ENCODE peak calls at places on chromosomes 12 and 14, in six cellular contexts. F is hepatocyte; P is lower lobe of right lung; D is WERI-Rb-1; A is neural progenitor cell; O is effector memory CD4-positive, alpha-beta T cell. M is an unnamed sample.

GRCh38 chr14:68951051-68951797 is 27.9 kb downstream of the ACTN1 start:
- DNase-seq in O (no peak), P (peak; percentile 82), D (no peak), F (peak; percentile 67), A (no peak), M (no peak)

GRCh38 chr12:123895477-123895876 is 77.2 kb downstream of the CCDC92 start:
- DNase-seq in P (no peak), D (no peak), O (no peak), F (no peak), A (no peak), M (no peak)

GRCh38 chr14:75279153-75279738 is 618 bp downstream of the FOS start:
- DNase-seq in A (peak; percentile 61), P (peak; percentile 79), O (peak; percentile 33), D (peak; percentile 31), F (peak; percentile 57), M (peak; percentile 24)

GRCh38 chr14:50045039-50045711 is 71.2 kb downstream of the VCPKMT start:
- DNase-seq in D (no peak), O (peak; percentile 46), A (no peak), F (peak; percentile 73), P (peak; percentile 85), M (no peak)

GRCh38 chr12:76763746-76764675 is at the start of gene ZDHHC17:
- DNase-seq in F (peak; percentile 97), D (peak; percentile 96), O (peak; percentile 92), A (peak; percentile 97), P (peak; percentile 94), M (peak; percentile 84)

GRCh38 chr12:47781479-47782371 is 8.7 kb downstream of the SLC48A1 start:
- DNase-seq in D (peak; percentile 56), P (peak; percentile 38), A (no peak), O (no peak), F (no peak), M (no peak)

GRCh38 chr14:71405676-71406075 is 498.4 kb downstream of the PCNX1 start:
- DNase-seq in O (no peak), A (no peak), F (no peak), D (no peak), P (no peak), M (no peak)

GRCh38 chr12:95601626-95602025 is 50.4 kb upstream of the USP44 start:
- DNase-seq in P (no peak), O (no peak), D (no peak), A (no peak), F (no peak), M (no peak)

GRCh38 chr12:104524433-104524832 is 67.7 kb downstream of the CHST11 start:
- DNase-seq in F (no peak), D (no peak), P (no peak), A (no peak), O (no peak), M (no peak)

GRCh38 chr12:49261726-49262125 is 3.2 kb upstream of the TUBA1C start:
- DNase-seq in F (no peak), O (no peak), D (no peak), P (no peak), A (no peak), M (no peak)

GRCh38 chr12:132154941-132155770 is 10.9 kb downstream of the NOC4L start:
- DNase-seq in F (no peak), O (no peak), P (peak; percentile 42), A (peak; percentile 38), D (no peak), M (no peak)

GRCh38 chr14:52069617-52070431 is 965 bp upstream of the NID2 start:
- DNase-seq in P (no peak), A (peak; percentile 74), O (no peak), F (peak; percentile 31), D (no peak), M (no peak)

GRCh38 chr14:99684356-99684952 is 356 bp downstream of the CYP46A1 start:
- DNase-seq in D (no peak), O (no peak), P (no peak), A (no peak), F (no peak), M (no peak)

GRCh38 chr14:91164676-91165075 is 50.8 kb downstream of the DGLUCY start:
- DNase-seq in D (no peak), O (no peak), F (no peak), P (peak; percentile 79), A (no peak), M (no peak)

GRCh38 chr12:25337916-25338315 is 87.2 kb upstream of the KRAS start:
- DNase-seq in O (no peak), F (no peak), P (no peak), A (no peak), D (no peak), M (no peak)

GRCh38 chr12:106122004-106122403 is 16.8 kb downstream of the NUAK1 start:
- DNase-seq in P (no peak), F (no peak), D (no peak), A (no peak), O (no peak), M (no peak)

GRCh38 chr14:38185661-38186060 is 22.0 kb upstream of the SSTR1 start:
- DNase-seq in D (no peak), P (no peak), A (no peak), O (no peak), F (no peak), M (no peak)

GRCh38 chr14:68549966-68550705 is 242.7 kb downstream of the ZFP36L1 start:
- DNase-seq in A (no peak), O (no peak), P (no peak), D (no peak), F (no peak), M (no peak)

GRCh38 chr12:89984846-89985245 is 276.2 kb upstream of the ATP2B1 start:
- DNase-seq in O (no peak), D (peak; percentile 58), P (no peak), A (peak; percentile 23), F (no peak), M (no peak)

GRCh38 chr14:23513466-23514008 is 38.0 kb downstream of the ZFHX2 start:
- DNase-seq in O (no peak), F (no peak), P (no peak), D (no peak), A (no peak), M (no peak)

GRCh38 chr12:107091989-107092641 is 1.2 kb downstream of the CRY1 start:
- DNase-seq in D (peak; percentile 58), O (no peak), F (peak; percentile 91), A (peak; percentile 85), P (no peak), M (peak; percentile 98)

GRCh38 chr12:31962076-31962475 is 2.9 kb downstream of the RESF1 start:
- DNase-seq in F (peak; percentile 37), D (no peak), P (no peak), O (no peak), A (no peak), M (peak; percentile 63)

GRCh38 chr12:31966558-31967205 is 7.5 kb downstream of the RESF1 start:
- DNase-seq in O (no peak), D (no peak), P (no peak), A (peak; percentile 53), F (no peak), M (no peak)

GRCh38 chr12:31961137-31961536 is 1.9 kb downstream of the RESF1 start:
- DNase-seq in D (no peak), A (no peak), F (no peak), P (no peak), O (no peak), M (no peak)

GRCh38 chr12:31965090-31965489 is 5.9 kb downstream of the RESF1 start:
- DNase-seq in D (no peak), P (no peak), A (no peak), F (no peak), O (peak; percentile 3), M (no peak)

GRCh38 chr12:31964280-31964679 is 5.1 kb downstream of the RESF1 start:
- DNase-seq in F (no peak), O (no peak), A (no peak), D (no peak), P (no peak), M (no peak)
- H3K36me3 ChIP-seq in F (no peaks in the 10 kb centered on the region), O (peaks cover 23% of the 10 kb centered on the region), A (peaks cover 13% of the 10 kb centered on the region), D (peaks cover 13% of the 10 kb centered on the region), P (peaks cover 42% of the 10 kb centered on the region), M (peaks cover 28% of the 10 kb centered on the region)

GRCh38 chr12:109912790-109913189 is 12.7 kb downstream of the TCHP start:
- DNase-seq in P (peak; percentile 20), A (no peak), D (no peak), F (no peak), O (no peak), M (no peak)

GRCh38 chr12:109915171-109916040 is 15.3 kb downstream of the TCHP start:
- DNase-seq in A (no peak), P (no peak), F (no peak), D (no peak), O (no peak), M (no peak)

GRCh38 chr12:109910254-109910968 is 10.3 kb downstream of the TCHP start:
- DNase-seq in O (no peak), D (no peak), F (no peak), A (no peak), P (peak; percentile 11), M (no peak)

GRCh38 chr12:109914461-109914860 is 14.4 kb downstream of the TCHP start:
- DNase-seq in P (peak; percentile 15), A (no peak), F (no peak), O (no peak), D (no peak), M (no peak)

DNA sequence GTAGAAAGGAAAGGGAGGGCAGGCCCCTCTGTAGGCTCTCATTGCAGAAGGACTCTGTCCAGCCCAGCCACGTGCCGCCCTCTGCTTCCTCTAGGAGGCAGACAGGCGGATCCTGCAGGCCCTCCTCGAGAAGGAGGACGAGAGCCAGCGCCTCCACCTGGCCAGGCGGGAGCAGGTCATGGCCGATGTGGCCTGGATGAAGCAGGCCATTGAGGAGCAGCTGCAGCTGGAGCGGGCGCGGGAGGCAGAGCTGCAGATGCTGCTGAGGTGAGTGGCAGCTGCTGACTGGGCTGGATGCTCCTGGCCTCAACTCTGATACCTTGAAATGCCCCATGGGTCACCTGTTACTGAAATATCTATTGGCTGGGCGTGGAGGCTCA is 10.9 kb downstream of the TCHP start:
- DNase-seq in P (peak; percentile 47), A (peak; percentile 77), O (no peak), D (peak; percentile 85), F (peak; percentile 20), M (peak; percentile 41)
- H3K36me3 ChIP-seq in P (peaks cover 96% of the 10 kb centered on the region), A (no peaks in the 10 kb centered on the region), O (peaks cover 75% of the 10 kb centered on the region), D (peaks cover 90% of the 10 kb centered on the region), F (no peaks in the 10 kb centered on the region), M (peaks cover 58% of the 10 kb centered on the region)

GRCh38 chr14:59475709-59476108 is 8.5 kb downstream of the L3HYPDH start:
- DNase-seq in O (no peak), F (no peak), P (no peak), A (no peak), D (no peak), M (no peak)
- H3K36me3 ChIP-seq in O (peaks cover 17% of the 10 kb centered on the region), F (no peaks in the 10 kb centered on the region), P (peaks cover 61% of the 10 kb centered on the region), A (no peaks in the 10 kb centered on the region), D (peaks cover 10% of the 10 kb centered on the region), M (peaks cover 87% of the 10 kb centered on the region)

DNA sequence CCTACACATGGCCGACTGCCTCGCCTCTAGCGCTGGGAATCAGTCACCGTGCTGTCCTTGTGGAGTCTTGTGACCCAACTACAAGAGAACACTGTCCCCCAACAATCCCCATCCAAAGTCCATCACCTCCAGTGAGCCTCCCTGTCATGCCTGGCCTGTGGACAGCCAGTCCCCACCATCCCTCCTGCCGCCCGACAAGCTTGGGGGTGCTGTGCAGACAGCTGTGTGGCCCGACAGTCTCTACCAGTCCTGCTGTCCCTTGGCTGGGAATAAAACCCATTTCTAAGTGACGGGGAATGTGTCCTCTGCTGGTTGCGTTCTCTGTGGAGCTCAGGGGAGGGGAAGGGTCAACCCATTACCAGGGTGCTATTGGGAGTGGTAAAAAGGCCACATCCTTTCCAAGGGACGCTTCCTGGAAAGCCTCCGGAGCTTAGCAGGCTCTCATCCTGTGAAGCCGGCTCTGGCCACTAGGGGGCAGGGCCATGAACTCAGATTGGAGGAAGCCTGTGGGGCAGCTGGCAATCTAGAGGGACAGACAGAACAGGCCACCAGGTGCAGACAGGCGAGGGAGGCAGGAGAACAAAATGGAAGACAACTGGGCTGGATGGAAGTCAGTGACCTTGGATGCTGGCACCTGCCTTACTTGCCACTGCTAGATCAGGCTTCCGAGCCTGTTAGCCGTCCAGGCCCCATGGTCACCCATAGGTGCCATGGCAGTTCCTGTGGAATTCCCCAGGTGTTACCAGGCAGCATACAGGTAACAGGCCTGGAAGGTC is 12.0 kb upstream of the BLTP3B start:
- DNase-seq in A (peak; percentile 82), O (peak; percentile 31), F (peak; percentile 67), P (peak; percentile 84), D (peak; percentile 86), M (peak; percentile 91)
- H3K36me3 ChIP-seq in A (no peaks in the 10 kb centered on the region), O (no peaks in the 10 kb centered on the region), F (no peaks in the 10 kb centered on the region), P (no peaks in the 10 kb centered on the region), D (no peaks in the 10 kb centered on the region), M (no peaks in the 10 kb centered on the region)

M was measured in HAP-1.